ENCODE peak calls at places on chromosomes 2 and 18, in four cellular contexts. P is IMR-90, F is adrenal gland, L is Peyer's patch. R is an unnamed sample.

GRCh38 chr2:60529111-60529510 is 24.3 kb downstream of the BCL11A start:
- DNase-seq in L (no peak), P (no peak), F (no peak), R (no peak)

GRCh38 chr18:2410688-2411087 is 160.6 kb downstream of the METTL4 start:
- DNase-seq in L (no peak), F (no peak), P (no peak), R (no peak)

GRCh38 chr2:127004893-127005600 is 101.9 kb downstream of the BIN1 start:
- DNase-seq in F (no peak), P (no peak), L (no peak), R (no peak)

GRCh38 chr2:205511666-205512065 is 170.6 kb upstream of the NRP2 start:
- DNase-seq in L (no peak), F (no peak), P (no peak), R (no peak)

GRCh38 chr2:148020036-148020357 is 540 bp downstream of the ORC4 start:
- DNase-seq in F (no peak), P (peak), L (no peak), R (no peak)

GRCh38 chr2:86293612-86294011 is 43.8 kb downstream of the REEP1 start:
- DNase-seq in F (no peak), P (no peak), L (no peak), R (no peak)

GRCh38 chr18:27120246-27120645 is 64.9 kb downstream of the CHST9 start:
- DNase-seq in F (no peak), P (no peak), L (no peak), R (no peak)

GRCh38 chr2:8939486-8940114 is 63.9 kb downstream of the MBOAT2 start:
- DNase-seq in P (no peak), F (no peak), L (no peak), R (no peak)

GRCh38 chr2:207385903-207386302 is 143.9 kb upstream of the CREB1 start:
- DNase-seq in L (no peak), P (peak), F (no peak), R (no peak)

GRCh38 chr2:178234648-178235047 is 40.3 kb downstream of the OSBPL6 start:
- DNase-seq in F (no peak), P (peak), L (no peak), R (no peak)

GRCh38 chr2:88967844-88968243 is 276.4 kb downstream of the RPIA start:
- DNase-seq in P (no peak), F (no peak), L (no peak), R (no peak)

GRCh38 chr18:77101410-77102245 is 31.0 kb downstream of the MBP start:
- DNase-seq in F (peak), P (peak), L (no peak), R (peak)

GRCh38 chr2:191907545-191907944 is 60.7 kb upstream of the CAVIN2 start:
- DNase-seq in P (no peak), L (no peak), F (no peak), R (no peak)

GRCh38 chr2:215354771-215355695 is 43.2 kb downstream of the ATIC start:
- DNase-seq in L (no peak), F (no peak), P (peak), R (no peak)

GRCh38 chr2:159089543-159089942 is 121.1 kb downstream of the TANC1 start:
- DNase-seq in L (no peak), P (no peak), F (no peak), R (no peak)

GRCh38 chr2:72579595-72580180 is 246.1 kb downstream of the EXOC6B start:
- DNase-seq in L (no peak), F (no peak), P (peak), R (no peak)

GRCh38 chr2:177400337-177400923 is 7.9 kb downstream of the AGPS start:
- DNase-seq in P (peak), L (no peak), F (no peak), R (no peak)

GRCh38 chr2:205034034-205034433 is 488.8 kb downstream of the PARD3B start:
- DNase-seq in F (no peak), P (no peak), L (no peak), R (no peak)

GRCh38 chr2:41886145-41886664 is 161.6 kb upstream of the PKDCC start:
- DNase-seq in F (no peak), L (no peak), P (no peak), R (no peak)

GRCh38 chr2:170660406-170660805 is 54.7 kb upstream of the SP5 start:
- DNase-seq in P (peak), F (no peak), L (no peak), R (no peak)

GRCh38 chr2:45637440-45637839 is 14.0 kb upstream of the PRKCE start:
- DNase-seq in L (no peak), P (peak), F (no peak), R (no peak)

GRCh38 chr2:16207151-16207550 is 266.8 kb downstream of the MYCN start:
- DNase-seq in L (no peak), F (no peak), P (no peak), R (no peak)

GRCh38 chr2:226077841-226078240 is 678.3 kb downstream of the NYAP2 start:
- DNase-seq in L (no peak), F (no peak), P (no peak), R (no peak)

GRCh38 chr18:3041857-3042256 is 28.9 kb upstream of the LPIN2 start:
- DNase-seq in F (no peak), P (no peak), L (no peak), R (no peak)

GRCh38 chr2:145984541-145984940 is 1464.6 kb upstream of the ZEB2 start:
- DNase-seq in P (peak), F (no peak), L (no peak), R (no peak)

GRCh38 chr2:203453858-203454451 is 81.1 kb downstream of the RAPH1 start:
- DNase-seq in L (no peak), P (peak), F (no peak), R (no peak)

GRCh38 chr18:809985-810642 is 1.9 kb downstream of the YES1 start:
- DNase-seq in L (no peak), P (no peak), F (no peak), R (no peak)

GRCh38 chr18:60935046-60935445 is 398.2 kb upstream of the CDH20 start:
- DNase-seq in P (no peak), L (no peak), F (no peak), R (no peak)

GRCh38 chr2:9382604-9383235 is 40.6 kb downstream of the ITGB1BP1 start:
- DNase-seq in P (peak), L (peak), F (no peak), R (no peak)

GRCh38 chr2:168700615-168701245 is 101.7 kb upstream of the NOSTRIN start:
- DNase-seq in P (peak), F (no peak), L (peak), R (no peak)

GRCh38 chr2:16258350-16258749 is 318.0 kb downstream of the MYCN start:
- DNase-seq in F (no peak), P (no peak), L (no peak), R (no peak)

GRCh38 chr2:231554748-231555545 is 24.7 kb upstream of the NMUR1 start:
- DNase-seq in P (peak), F (peak), L (peak), R (no peak)

GRCh38 chr2:135029481-135030134 is 17.6 kb downstream of the MAP3K19 start:
- DNase-seq in L (no peak), F (no peak), P (no peak), R (no peak)

GRCh38 chr2:48233005-48233404 is 296.9 kb upstream of the STON1 start:
- DNase-seq in F (no peak), P (no peak), L (no peak), R (no peak)

GRCh38 chr18:741931-742512 is 29.6 kb upstream of the ENOSF1 start:
- DNase-seq in L (no peak), F (no peak), P (peak), R (no peak)

GRCh38 chr2:112993831-112994230 is 11.4 kb upstream of the IL36A start:
- DNase-seq in L (no peak), F (no peak), P (no peak), R (no peak)

GRCh38 chr2:64649626-64650025 is 4.1 kb downstream of the SERTAD2 start:
- DNase-seq in P (no peak), L (no peak), F (no peak), R (no peak)

GRCh38 chr18:70368903-70369302 is 80.1 kb downstream of the SOCS6 start:
- DNase-seq in P (no peak), F (no peak), L (no peak), R (no peak)

GRCh38 chr18:70365361-70365760 is 76.5 kb downstream of the SOCS6 start:
- DNase-seq in F (no peak), L (no peak), P (no peak), R (no peak)

GRCh38 chr18:70363861-70364260 is 75.0 kb downstream of the SOCS6 start:
- DNase-seq in P (peak), L (no peak), F (no peak), R (no peak)

GRCh38 chr18:70366174-70366573 is 77.3 kb downstream of the SOCS6 start:
- DNase-seq in F (no peak), P (no peak), L (no peak), R (no peak)

DNA sequence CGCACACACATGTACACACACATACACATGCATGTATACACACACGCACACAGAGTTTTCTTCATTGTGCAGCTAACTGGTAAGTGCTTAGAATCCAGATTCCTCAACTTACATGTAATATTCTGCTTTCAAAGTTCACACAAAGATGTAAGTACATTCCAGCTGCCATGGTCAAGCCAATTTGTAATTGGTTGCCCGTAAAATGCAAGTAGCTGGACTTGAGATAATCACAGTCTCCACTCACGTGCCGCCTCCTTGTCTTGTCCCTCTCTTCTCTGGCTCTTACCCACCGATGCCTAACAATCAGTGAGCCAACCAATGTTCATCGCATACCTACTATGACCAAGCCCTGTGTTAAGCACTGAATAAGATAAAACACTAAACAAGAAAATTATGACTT is 77.8 kb downstream of the SOCS6 start:
- DNase-seq in P (no peak), F (no peak), L (no peak), R (no peak)
- H3K27ac ChIP-seq in P (no peak), F (no peak), L (no peak), R (no peak)

DNA sequence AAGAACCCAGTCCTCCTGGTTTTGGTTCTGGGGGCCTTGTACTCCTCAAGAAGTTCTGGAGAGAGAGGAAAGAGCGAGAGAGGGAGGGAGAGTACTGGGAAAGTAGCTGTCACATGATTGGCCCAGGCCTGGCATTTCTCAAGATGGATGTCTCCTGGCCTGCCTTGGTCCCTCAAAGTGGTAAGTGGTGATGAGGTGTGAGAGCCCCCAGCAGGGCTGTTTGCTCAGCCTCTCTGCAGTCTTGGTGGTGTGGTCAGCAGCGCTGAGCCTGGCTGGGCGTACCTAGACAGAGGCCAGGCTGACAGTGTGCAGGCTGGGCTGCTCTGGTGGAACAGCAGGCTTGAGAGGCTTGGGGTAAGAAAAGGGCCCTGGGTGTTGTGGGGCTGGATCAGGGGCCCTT is 2.5 kb downstream of the SPEG start:
- DNase-seq in L (no peak), P (no peak), F (no peak), R (no peak)
- H3K27ac ChIP-seq in L (no peak), P (no peak), F (no peak), R (no peak)

DNA sequence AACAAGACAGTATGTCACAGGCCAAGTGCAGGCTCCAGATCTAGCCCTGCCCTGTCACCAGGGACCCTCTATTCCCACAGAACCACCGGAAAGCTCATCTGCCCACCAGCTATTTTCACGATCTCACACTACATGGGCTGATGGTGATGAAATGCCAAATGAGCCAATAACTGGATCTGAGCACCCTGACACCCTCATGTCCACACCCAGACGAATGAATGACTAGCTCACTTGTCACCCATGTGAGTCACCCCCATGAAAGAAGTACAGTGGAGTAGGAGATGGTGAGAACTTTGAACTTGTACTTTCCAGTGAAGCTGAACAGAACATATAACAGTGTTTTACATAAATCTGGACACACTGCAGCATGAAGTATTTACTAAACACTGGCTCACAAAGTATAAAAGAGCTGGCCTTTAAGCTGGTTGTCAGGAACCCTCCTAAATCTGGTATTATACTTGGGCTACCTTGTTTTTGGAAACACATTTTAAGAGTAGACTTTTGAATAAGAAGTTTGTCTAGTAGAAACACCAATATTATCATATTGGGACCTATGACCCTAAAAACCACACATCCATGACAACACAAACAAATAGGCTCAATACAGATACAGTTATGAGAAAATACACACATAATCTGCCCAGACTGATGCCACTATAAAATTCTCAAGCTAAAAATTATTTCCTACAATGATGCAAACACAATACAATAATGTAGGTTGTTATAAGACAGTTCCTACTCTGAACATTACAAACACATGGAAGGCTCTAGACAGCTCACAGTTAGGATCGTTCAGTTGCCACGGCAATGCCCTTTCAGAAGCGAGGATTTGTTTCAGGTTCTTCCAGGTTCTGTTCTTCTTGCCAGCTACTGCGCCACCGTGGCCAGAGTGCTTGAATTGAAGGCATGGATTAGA is 19.0 kb downstream of the INO80C start:
- DNase-seq in L (no peak), F (peak), P (peak), R (no peak)
- H3K27ac ChIP-seq in L (no peak), F (no peak), P (no peak), R (no peak)

DNA sequence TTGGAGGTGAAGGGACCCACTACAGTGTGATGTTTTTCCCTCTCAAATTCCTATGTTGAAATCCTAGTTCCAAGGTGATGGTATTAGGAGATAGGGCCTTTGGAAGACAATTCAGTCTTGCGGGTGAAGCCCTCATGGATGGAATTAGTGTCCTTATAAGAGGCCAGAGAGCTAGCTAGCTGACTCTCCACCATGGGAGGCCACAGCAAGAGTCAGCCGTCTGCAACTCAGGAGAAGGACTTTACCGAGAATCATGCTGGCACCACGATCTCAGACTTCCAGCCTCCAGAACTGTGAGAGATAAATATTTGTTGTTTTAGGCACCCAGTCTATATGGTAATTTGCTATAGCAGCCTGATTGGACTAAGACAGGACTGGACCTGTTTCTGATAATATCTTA is 461.4 kb downstream of the TSN start:
- DNase-seq in L (no peak), P (no peak), F (no peak), R (no peak)
- H3K27ac ChIP-seq in L (no peak), P (no peak), F (no peak), R (no peak)

GRCh38 chr18:79600596-79600995 is 79.0 kb upstream of the CTDP1 start:
- DNase-seq in L (peak), F (no peak), P (no peak), R (no peak)
- H3K27ac ChIP-seq in L (no peak), F (no peak), P (no peak), R (no peak)

DNA sequence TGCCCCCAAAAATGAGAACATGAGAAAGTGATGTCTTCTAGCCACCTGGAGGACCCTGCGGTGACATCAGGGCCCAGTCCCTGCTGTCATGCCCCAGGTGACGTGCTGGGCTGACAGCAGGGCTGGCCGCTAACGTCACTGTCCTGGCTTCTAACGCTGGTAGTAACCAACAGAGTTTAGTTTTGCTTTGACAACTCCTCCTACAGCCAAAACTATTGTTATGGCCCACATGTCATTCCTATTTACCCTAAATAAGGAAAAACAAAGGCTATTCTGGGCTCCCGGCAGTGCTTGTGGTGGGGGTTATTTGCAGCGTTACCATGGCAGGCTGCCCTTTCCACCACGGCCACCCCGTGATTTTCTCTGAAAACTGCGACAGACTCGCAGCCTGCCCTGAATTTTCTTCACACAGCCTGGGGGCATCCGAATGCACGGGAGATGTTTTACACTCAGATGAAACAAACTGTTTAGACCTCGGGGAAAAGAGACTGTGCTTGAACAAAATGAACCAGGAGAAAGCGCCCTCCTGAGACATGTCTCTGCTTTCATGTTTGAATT is 115.2 kb downstream of the FAM210A start:
- DNase-seq in F (no peak), P (peak), L (no peak), R (peak)
- H3K27ac ChIP-seq in F (peak), P (no peak), L (peak), R (peak)

R was measured in substantia nigra.